ENCODE peak calls at places on chromosome 16, in seven cellular contexts. S is activated naive CD8-positive, alpha-beta T cell treated with anti-CD3 and anti-CD28 coated beads, Interleukin-2, amount 50 U/mL, for 24 hours; Y is AG10803; Z is thoracic aorta; J is stimulated activated CD4-positive, alpha-beta T cell treated with anti-CD3 and anti-CD28 coated beads, Interleukin-4, amount 100 ng/mL, for 4 hours; G is GM12878; E is vagina. F is an unnamed sample.

GRCh38 chr16:49352923-49353322 is 20.7 kb upstream of the C16orf78 start:
- DNase-seq in J (no peak), E (no peak), Y (peak), Z (no peak), S (no peak), G (no peak), F (no peak)

GRCh38 chr16:64459821-64460220 is 662.0 kb downstream of the CDH11 start:
- DNase-seq in E (no peak), Z (no peak), J (no peak), Y (peak), G (no peak), S (no peak), F (no peak)

GRCh38 chr16:24045641-24046040 is 209.9 kb downstream of the PRKCB start:
- DNase-seq in S (no peak), Y (no peak), G (no peak), Z (no peak), E (no peak), J (no peak), F (no peak)

GRCh38 chr16:53511084-53511402 is 8.0 kb upstream of the AKTIP start:
- DNase-seq in Y (no peak), S (no peak), E (no peak), Z (no peak), G (no peak), J (no peak), F (no peak)

GRCh38 chr16:31253642-31254045 is 6.1 kb upstream of the ITGAM start:
- DNase-seq in S (peak), Z (peak), G (no peak), Y (no peak), J (peak), E (no peak), F (no peak)

GRCh38 chr16:68275611-68276191 is 11.4 kb downstream of the SLC7A6 start:
- DNase-seq in E (no peak), S (no peak), G (peak), Y (no peak), Z (no peak), J (peak), F (no peak)

GRCh38 chr16:19840524-19841110 is 44.0 kb downstream of the GPRC5B start:
- DNase-seq in Y (peak), G (no peak), E (no peak), J (no peak), S (no peak), Z (no peak), F (no peak)

GRCh38 chr16:28189237-28189636 is 22.5 kb downstream of the XPO6 start:
- DNase-seq in E (no peak), Z (no peak), J (no peak), G (no peak), S (no peak), Y (no peak), F (no peak)

GRCh38 chr16:78984324-78984723 is 616.2 kb downstream of the MAF start:
- DNase-seq in Y (no peak), J (no peak), Z (no peak), G (no peak), E (no peak), S (no peak), F (no peak)

GRCh38 chr16:10736926-10737625 is 6.6 kb upstream of the NUBP1 start:
- DNase-seq in Y (peak), G (peak), S (peak), J (peak), Z (no peak), E (peak), F (no peak)

GRCh38 chr16:17173134-17173729 is 297.5 kb downstream of the XYLT1 start:
- DNase-seq in S (peak), G (no peak), J (no peak), E (no peak), Z (no peak), Y (peak), F (no peak)

GRCh38 chr16:24685539-24686432 is 43.7 kb upstream of the TNRC6A start:
- DNase-seq in G (no peak), Z (peak), S (no peak), Y (peak), E (no peak), J (no peak), F (no peak)

GRCh38 chr16:84881702-84882521 is 62.1 kb downstream of the CRISPLD2 start:
- DNase-seq in Z (peak), S (no peak), G (no peak), E (no peak), J (no peak), Y (peak), F (peak)

GRCh38 chr16:85424260-85425060 is 188.7 kb upstream of the GSE1 start:
- DNase-seq in E (no peak), Y (no peak), G (no peak), S (no peak), J (no peak), Z (no peak), F (no peak)

GRCh38 chr16:12027091-12027490 is 50.6 kb downstream of the SNX29 start:
- DNase-seq in Y (no peak), E (no peak), Z (no peak), J (no peak), S (no peak), G (no peak), F (no peak)

GRCh38 chr16:81996664-81997529 is 14.4 kb downstream of the SDR42E1 start:
- DNase-seq in Z (no peak), S (no peak), E (no peak), J (no peak), Y (peak), G (no peak), F (no peak)

GRCh38 chr16:4327782-4328579 is 12.1 kb downstream of the GLIS2 start:
- DNase-seq in G (no peak), J (peak), E (no peak), Y (peak), S (peak), Z (no peak), F (no peak)

GRCh38 chr16:28495795-28496749 is 1.6 kb downstream of the APOBR start:
- DNase-seq in J (no peak), Y (no peak), G (no peak), Z (no peak), S (no peak), E (no peak), F (no peak)

GRCh38 chr16:21634216-21634615 is 18.2 kb downstream of the IGSF6 start:
- DNase-seq in J (no peak), Y (no peak), Z (no peak), G (no peak), E (no peak), S (no peak), F (no peak)

GRCh38 chr16:77732241-77732946 is 10.1 kb downstream of the NUDT7 start:
- DNase-seq in J (no peak), S (no peak), G (no peak), E (no peak), Z (no peak), Y (peak), F (no peak)

GRCh38 chr16:54843424-54843750 is 87.3 kb upstream of the IRX5 start:
- DNase-seq in Z (no peak), J (no peak), Y (no peak), G (no peak), S (no peak), E (no peak), F (no peak)

GRCh38 chr16:12259258-12259657 is 282.7 kb downstream of the SNX29 start:
- DNase-seq in J (no peak), G (no peak), S (no peak), Y (no peak), Z (no peak), E (no peak), F (no peak)

GRCh38 chr16:66970775-66971725 is 10.0 kb downstream of the CES3 start:
- DNase-seq in J (no peak), Z (no peak), G (no peak), E (no peak), Y (no peak), S (no peak), F (no peak)

GRCh38 chr16:66651965-66652364 is 44.6 kb downstream of the CMTM4 start:
- DNase-seq in E (no peak), J (no peak), Y (no peak), G (no peak), Z (no peak), S (no peak), F (no peak)

GRCh38 chr16:89116341-89117238 is 22.9 kb downstream of the ACSF3 start:
- DNase-seq in J (no peak), Y (no peak), G (no peak), S (no peak), Z (no peak), E (no peak), F (no peak)

GRCh38 chr16:66135376-66135775 is 231.1 kb upstream of the CDH5 start:
- DNase-seq in Z (no peak), Y (peak), J (no peak), E (no peak), S (no peak), G (no peak), F (no peak)

GRCh38 chr16:29926675-29927522 is 873 bp upstream of the KCTD13 start:
- DNase-seq in Y (peak), S (no peak), G (no peak), E (no peak), J (no peak), Z (no peak), F (no peak)

GRCh38 chr16:65754799-65755691 is 611.4 kb upstream of the CDH5 start:
- DNase-seq in S (no peak), J (no peak), Y (peak), E (no peak), Z (no peak), G (no peak), F (no peak)

GRCh38 chr16:1078579-1079021 is 6.1 kb downstream of the SSTR5 start:
- DNase-seq in S (no peak), Z (peak), E (no peak), J (no peak), G (no peak), Y (no peak), F (no peak)

F was measured in omental fat pad.